ENCODE peak calls at places on chromosomes 3 and 15, in five cellular contexts. One of them, this sample, is unnamed.

GRCh38 chr3:189238071-189238470 is 66.3 kb downstream of the TPRG1 start:
- DNase-seq in K562: no peak
- DNase-seq in GM12878: no peak
- DNase-seq in SK-N-SH: no peak
- DNase-seq in H1: no peak
- DNase-seq in this sample: no peak

GRCh38 chr15:77830041-77830440 is 197.3 kb upstream of the LINGO1 start:
- DNase-seq in H1: no peak
- DNase-seq in GM12878: no peak
- DNase-seq in K562: no peak
- DNase-seq in SK-N-SH: no peak
- DNase-seq in this sample: no peak

GRCh38 chr3:172257638-172258400 is 190.4 kb downstream of the GHSR start:
- DNase-seq in GM12878: no peak
- DNase-seq in K562: no peak
- DNase-seq in H1: no peak
- DNase-seq in SK-N-SH: no peak
- DNase-seq in this sample: peak; percentile 35

GRCh38 chr3:70249509-70250160 is 62.8 kb downstream of the MDFIC2 start:
- DNase-seq in GM12878: no peak
- DNase-seq in K562: no peak
- DNase-seq in SK-N-SH: no peak
- DNase-seq in H1: no peak
- DNase-seq in this sample: no peak

GRCh38 chr15:77064539-77065308 is 6.2 kb downstream of the TSPAN3 start:
- DNase-seq in SK-N-SH: no peak
- DNase-seq in K562: peak; percentile 42
- DNase-seq in H1: no peak
- DNase-seq in GM12878: no peak
- DNase-seq in this sample: no peak

GRCh38 chr3:149343951-149344350 is 10.5 kb upstream of the TM4SF18 start:
- DNase-seq in GM12878: no peak
- DNase-seq in H1: no peak
- DNase-seq in K562: no peak
- DNase-seq in SK-N-SH: peak; percentile 10
- DNase-seq in this sample: no peak

GRCh38 chr3:34364345-34364744 is 565.9 kb downstream of the PDCD6IP start:
- DNase-seq in K562: no peak
- DNase-seq in SK-N-SH: no peak
- DNase-seq in GM12878: peak; percentile 21
- DNase-seq in H1: no peak
- DNase-seq in this sample: no peak

GRCh38 chr3:48855681-48856447 is 8.2 kb upstream of the PRKAR2A start:
- DNase-seq in GM12878: no peak
- DNase-seq in K562: no peak
- DNase-seq in SK-N-SH: no peak
- DNase-seq in H1: no peak
- DNase-seq in this sample: peak; percentile 87

GRCh38 chr15:71272932-71273331 is 157.7 kb downstream of the THSD4 start:
- DNase-seq in GM12878: no peak
- DNase-seq in K562: no peak
- DNase-seq in H1: no peak
- DNase-seq in SK-N-SH: no peak
- DNase-seq in this sample: no peak

GRCh38 chr3:55626284-55626675 is 139.2 kb upstream of the WNT5A start:
- DNase-seq in K562: no peak
- DNase-seq in H1: no peak
- DNase-seq in GM12878: no peak
- DNase-seq in SK-N-SH: no peak
- DNase-seq in this sample: no peak

GRCh38 chr3:55622116-55622515 is 135.0 kb upstream of the WNT5A start:
- DNase-seq in GM12878: no peak
- DNase-seq in K562: no peak
- DNase-seq in SK-N-SH: no peak
- DNase-seq in H1: no peak
- DNase-seq in this sample: no peak

GRCh38 chr3:55622733-55623132 is 135.6 kb upstream of the WNT5A start:
- DNase-seq in GM12878: no peak
- DNase-seq in K562: no peak
- DNase-seq in H1: no peak
- DNase-seq in SK-N-SH: no peak
- DNase-seq in this sample: no peak

GRCh38 chr3:55623786-55624185 is 136.7 kb upstream of the WNT5A start:
- DNase-seq in K562: no peak
- DNase-seq in SK-N-SH: no peak
- DNase-seq in GM12878: no peak
- DNase-seq in H1: no peak
- DNase-seq in this sample: no peak

DNA sequence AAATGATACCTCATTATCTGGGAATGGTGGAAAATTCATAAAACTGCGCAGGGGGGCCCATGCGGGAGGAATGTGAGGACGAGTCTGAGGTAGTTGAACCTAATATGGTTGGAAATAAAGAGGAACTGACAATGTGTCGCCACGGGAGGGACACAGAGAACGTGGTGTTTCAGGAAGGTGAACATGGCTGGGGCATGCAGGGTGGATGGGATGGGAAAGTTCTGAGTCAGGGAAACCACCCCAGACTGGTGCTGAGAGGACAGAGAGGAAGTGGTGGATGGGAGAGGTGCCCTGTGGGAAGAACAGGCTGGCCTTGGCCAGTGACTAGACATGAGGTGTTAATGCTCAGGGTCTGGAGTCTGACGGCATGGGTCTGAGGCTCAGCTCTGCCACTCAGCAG is 137.1 kb upstream of the WNT5A start:
- DNase-seq in GM12878: peak; percentile 65
- DNase-seq in SK-N-SH: no peak
- DNase-seq in H1: no peak
- DNase-seq in K562: no peak
- DNase-seq in this sample: no peak
- TF ChIP-seq TAF1 in GM12878: no peak
- TF ChIP-seq TAF1 in SK-N-SH: no peak
- TF ChIP-seq TAF1 in H1: no peak
- TF ChIP-seq TAF1 in K562: no peak
- TF ChIP-seq TAF1 in this sample: no peak

DNA sequence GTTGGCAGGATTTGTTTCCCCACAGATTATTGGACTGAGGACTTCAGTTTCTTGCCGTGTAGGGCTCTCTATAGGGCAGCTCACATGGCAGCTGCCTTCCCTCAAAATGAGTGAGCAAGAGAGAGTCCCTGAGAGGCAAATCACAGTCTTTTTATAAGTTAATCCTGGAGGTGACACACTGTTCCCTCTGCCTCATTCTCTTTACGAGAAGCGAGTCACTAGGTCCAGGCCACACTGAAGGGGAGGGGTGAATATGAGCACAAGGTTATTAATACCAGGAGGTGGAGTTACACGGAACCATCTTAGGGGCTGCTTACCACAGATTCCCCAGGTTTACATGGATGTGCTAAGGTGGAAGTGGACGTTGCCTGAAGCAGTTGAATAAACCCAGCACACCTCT is 77.0 kb downstream of the LPP start:
- DNase-seq in H1: no peak
- DNase-seq in GM12878: no peak
- DNase-seq in K562: no peak
- DNase-seq in SK-N-SH: no peak
- DNase-seq in this sample: no peak
- TF ChIP-seq USF2 in H1: no peak
- TF ChIP-seq USF2 in GM12878: no peak
- TF ChIP-seq USF2 in K562: no peak
- TF ChIP-seq USF2 in SK-N-SH: no peak
- TF ChIP-seq USF2 in this sample: no peak

DNA sequence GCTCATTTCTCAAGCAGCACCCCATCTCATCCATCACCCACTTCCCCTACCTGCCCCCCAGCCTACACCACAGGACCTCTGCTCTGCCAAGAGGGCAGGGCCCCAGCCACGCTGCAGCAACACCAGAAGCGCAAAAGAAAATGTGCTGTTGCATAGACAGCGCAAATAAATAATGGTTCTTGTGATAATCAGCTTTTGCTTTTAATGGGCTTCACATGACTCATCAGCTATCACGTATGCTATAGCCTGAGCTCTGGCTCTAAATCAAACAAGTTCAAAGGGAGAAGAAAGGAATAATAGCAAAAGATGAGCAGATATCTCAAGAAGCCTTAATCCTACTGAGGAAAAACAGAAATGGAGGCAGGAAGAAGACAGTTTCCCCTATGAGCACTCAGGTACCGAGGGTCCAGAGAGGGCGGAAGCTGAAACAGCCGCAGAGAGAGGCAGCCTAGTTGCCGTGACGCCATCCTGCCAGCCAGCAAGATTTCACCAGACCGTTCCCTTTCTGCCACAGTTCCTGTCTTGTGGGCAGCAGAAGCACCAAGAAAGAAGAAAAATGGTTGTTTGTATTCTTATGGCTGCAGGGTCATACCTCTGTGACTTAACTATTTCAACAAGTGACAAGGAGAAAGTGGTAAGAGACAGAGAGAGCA is 22.1 kb downstream of the RAB27A start:
- DNase-seq in SK-N-SH: peak; percentile 32
- DNase-seq in K562: peak; percentile 38
- DNase-seq in GM12878: no peak
- DNase-seq in H1: no peak
- DNase-seq in this sample: no peak
- TF ChIP-seq TAF1 in SK-N-SH: no peak
- TF ChIP-seq TAF1 in K562: no peak
- TF ChIP-seq TAF1 in GM12878: no peak
- TF ChIP-seq TAF1 in H1: no peak
- TF ChIP-seq TAF1 in this sample: no peak

DNA sequence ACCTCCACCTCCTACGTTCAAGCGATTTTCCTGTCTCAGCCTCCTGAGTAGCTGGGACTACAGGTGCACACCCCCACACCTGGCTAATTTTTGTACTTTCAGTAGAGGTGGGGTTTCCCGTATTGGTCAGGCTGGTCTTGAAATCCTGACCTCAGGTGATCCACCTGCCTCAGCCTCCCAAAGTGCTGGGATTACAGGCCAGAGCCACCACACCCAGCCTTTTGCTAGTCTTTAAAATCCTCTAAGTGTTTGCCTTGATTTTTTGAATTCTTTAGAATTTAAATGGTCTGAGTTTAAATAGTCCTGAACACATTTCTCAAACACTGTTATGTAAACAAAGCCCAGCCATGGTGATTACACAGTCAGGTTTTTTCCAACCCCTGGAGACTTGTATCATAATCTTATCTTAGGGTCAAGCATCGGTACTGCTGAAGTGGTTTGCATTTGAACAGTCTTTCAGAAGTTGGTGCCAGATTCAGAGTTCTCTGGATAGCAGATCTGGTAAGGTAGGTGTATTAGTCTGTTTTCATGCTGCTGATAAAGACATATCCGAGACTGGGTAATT is 28.2 kb upstream of the PIAS1 start:
- DNase-seq in GM12878: no peak
- DNase-seq in H1: no peak
- DNase-seq in K562: no peak
- DNase-seq in SK-N-SH: no peak
- DNase-seq in this sample: peak; percentile 37
- TF ChIP-seq USF2 in GM12878: no peak
- TF ChIP-seq USF2 in H1: no peak
- TF ChIP-seq USF2 in K562: no peak
- TF ChIP-seq USF2 in SK-N-SH: no peak
- TF ChIP-seq USF2 in this sample: no peak

DNA sequence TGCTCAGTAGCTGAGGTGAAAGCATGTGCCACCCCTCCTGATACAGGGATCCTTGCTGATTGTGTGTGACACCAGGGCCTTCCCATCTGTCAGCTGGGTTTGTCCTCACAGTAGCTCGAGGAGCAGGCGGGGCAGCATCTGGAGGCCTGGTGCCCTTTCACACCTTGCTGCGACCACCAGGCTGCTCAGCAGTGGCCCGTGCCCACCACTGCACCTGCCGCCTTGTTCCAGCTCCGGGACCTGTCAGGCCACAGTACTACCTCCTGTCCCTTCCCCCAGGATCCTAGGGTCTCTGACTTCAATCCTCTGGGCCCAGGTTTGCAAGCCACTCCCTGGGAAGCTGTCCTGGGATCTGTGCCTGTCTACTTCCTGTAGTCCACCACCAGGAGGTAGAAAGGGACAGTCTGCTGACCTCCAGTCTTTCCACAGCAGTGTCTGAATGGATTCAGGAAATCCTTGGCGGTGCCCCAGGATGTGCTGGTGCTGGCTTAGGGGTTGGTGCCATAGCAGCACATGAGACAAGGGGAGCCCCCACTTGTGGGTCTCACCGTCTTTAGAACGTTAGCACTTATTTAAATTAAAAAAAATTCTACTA is 27.5 kb downstream of the APBA2 start:
- DNase-seq in SK-N-SH: peak; percentile 58
- DNase-seq in K562: no peak
- DNase-seq in H1: no peak
- DNase-seq in GM12878: no peak
- DNase-seq in this sample: no peak
- TF ChIP-seq TAF1 in SK-N-SH: no peak
- TF ChIP-seq TAF1 in K562: no peak
- TF ChIP-seq TAF1 in H1: no peak
- TF ChIP-seq TAF1 in GM12878: no peak
- TF ChIP-seq TAF1 in this sample: no peak

GRCh38 chr3:186821429-186822367 is 15.4 kb upstream of the RFC4 start:
- DNase-seq in GM12878: no peak
- DNase-seq in H1: no peak
- DNase-seq in SK-N-SH: peak; percentile 54
- DNase-seq in K562: peak; percentile 76
- DNase-seq in this sample: peak; percentile 56
- TF ChIP-seq USF2 in GM12878: no peak
- TF ChIP-seq USF2 in H1: no peak
- TF ChIP-seq USF2 in SK-N-SH: no peak
- TF ChIP-seq USF2 in K562: no peak
- TF ChIP-seq USF2 in this sample: no peak